ENCODE peak calls at places on chromosomes 13 and 19, in four cellular contexts. J, O, T and U are unnamed samples.

GRCh38 chr13:75055296-75055695 is 426.7 kb downstream of the TBC1D4 start:
- DNase-seq in O (no peak), J (no peak), T (no peak), U (no peak)

GRCh38 chr19:19615086-19615485 is 3.4 kb downstream of the PBX4 start:
- DNase-seq in O (no peak), J (no peak), T (no peak), U (no peak)

GRCh38 chr13:109271991-109272454 is 514.4 kb downstream of the IRS2 start:
- DNase-seq in O (no peak), J (no peak), T (no peak), U (no peak)

GRCh38 chr13:98998831-98999634 is 21.2 kb upstream of the DOCK9 start:
- DNase-seq in T (peak; percentile 21), J (no peak), O (no peak), U (no peak)

GRCh38 chr19:33473644-33474305 is 47.8 kb downstream of the PEPD start:
- DNase-seq in O (no peak), T (no peak), J (no peak), U (no peak)

GRCh38 chr13:48750588-48751383 is 97.1 kb downstream of the CYSLTR2 start:
- DNase-seq in O (peak; percentile 24), J (no peak), T (no peak), U (no peak)

GRCh38 chr19:58157045-58157728 is 6.6 kb upstream of the ZNF329 start:
- DNase-seq in T (no peak), O (no peak), J (no peak), U (no peak)

GRCh38 chr19:28394705-28395104 is 818.2 kb downstream of the UQCRFS1 start:
- DNase-seq in T (no peak), J (peak; percentile 2), O (no peak), U (no peak)

GRCh38 chr13:62250501-62251175 is 835.0 kb upstream of the PCDH20 start:
- DNase-seq in O (no peak), T (no peak), J (no peak), U (no peak)

GRCh38 chr19:40630571-40631160 is 29.5 kb downstream of the LTBP4 start:
- DNase-seq in O (no peak), J (no peak), T (no peak), U (no peak)

GRCh38 chr19:1474011-1474764 is 4.8 kb downstream of the C19orf25 start:
- DNase-seq in O (no peak), J (no peak), T (no peak), U (peak; percentile 71)

GRCh38 chr19:17883627-17884413 is 12.1 kb downstream of the SLC5A5 start:
- DNase-seq in O (no peak), J (no peak), T (no peak), U (no peak)

GRCh38 chr13:37143901-37144300 is 38.4 kb upstream of the CSNK1A1L start:
- DNase-seq in T (no peak), J (no peak), O (no peak), U (no peak)

GRCh38 chr19:6587998-6588507 is 2.9 kb downstream of the CD70 start:
- DNase-seq in T (no peak), O (no peak), J (no peak), U (no peak)

GRCh38 chr13:66509176-66509575 is 721.0 kb downstream of the PCDH9 start:
- DNase-seq in O (no peak), J (no peak), T (no peak), U (no peak)

GRCh38 chr19:46994141-46994686 is 25.4 kb upstream of the NPAS1 start:
- DNase-seq in T (no peak), J (no peak), O (no peak), U (no peak)

GRCh38 chr19:13181747-13182388 is 31.7 kb downstream of the IER2 start:
- DNase-seq in T (no peak), O (peak; percentile 79), J (peak; percentile 38), U (peak; percentile 35)

GRCh38 chr13:84962141-84962750 is 837.0 kb downstream of the SLITRK6 start:
- DNase-seq in J (no peak), T (no peak), O (no peak), U (no peak)

GRCh38 chr13:102948006-102948405 is 102.2 kb downstream of the ERCC5 start:
- DNase-seq in J (peak; percentile 13), T (no peak), O (no peak), U (no peak)

GRCh38 chr19:6516659-6517291 is 14.1 kb upstream of the TNFSF9 start:
- DNase-seq in T (peak; percentile 84), O (peak; percentile 93), J (peak; percentile 56), U (peak; percentile 83)

GRCh38 chr13:93344048-93344447 is 117.4 kb downstream of the GPC6 start:
- DNase-seq in O (no peak), T (no peak), J (no peak), U (no peak)

GRCh38 chr13:107834268-107834667 is 381.1 kb downstream of the LIG4 start:
- DNase-seq in O (no peak), T (no peak), J (no peak), U (no peak)

GRCh38 chr19:55212447-55212846 is 3.1 kb upstream of the PTPRH start:
- DNase-seq in O (peak; percentile 67), J (no peak), T (no peak), U (no peak)

GRCh38 chr19:46759817-46760333 is 13.6 kb upstream of the STRN4 start:
- DNase-seq in O (no peak), T (no peak), J (no peak), U (no peak)

GRCh38 chr19:7327802-7328201 is 20.9 kb upstream of the ARHGEF18 start:
- DNase-seq in J (no peak), O (no peak), T (no peak), U (no peak)

GRCh38 chr19:37217533-37217854 is 520 bp upstream of the ZNF383 start:
- DNase-seq in T (no peak), J (no peak), O (no peak), U (no peak)

GRCh38 chr13:110269509-110270185 is 37.3 kb downstream of the COL4A1 start:
- DNase-seq in J (no peak), O (no peak), T (no peak), U (no peak)

GRCh38 chr13:43271152-43271551 is 247.8 kb downstream of the DNAJC15 start:
- DNase-seq in O (no peak), T (no peak), J (no peak), U (no peak)

GRCh38 chr13:89514534-89515312 is 1832.8 kb upstream of the MIR17HG start:
- DNase-seq in O (no peak), J (peak; percentile 76), T (no peak), U (no peak)

GRCh38 chr13:27631156-27631555 is 9.5 kb downstream of the POLR1D start:
- DNase-seq in O (no peak), J (no peak), T (no peak), U (no peak)

GRCh38 chr19:8451885-8452284 is 7.1 kb downstream of the HNRNPM start:
- DNase-seq in O (no peak), T (no peak), J (no peak), U (no peak)

GRCh38 chr13:81821259-81821658 is 1480.3 kb upstream of the SPRY2 start:
- DNase-seq in T (no peak), J (no peak), O (no peak), U (no peak)

GRCh38 chr19:50659318-50660082 is 10.3 kb downstream of the C19orf81 start:
- DNase-seq in J (peak; percentile 26), T (no peak), O (no peak), U (no peak)

GRCh38 chr13:110216403-110217041 is 90.4 kb downstream of the COL4A1 start:
- DNase-seq in J (no peak), O (no peak), T (no peak), U (no peak)

GRCh38 chr13:95650691-95651090 is 6.2 kb upstream of the DZIP1 start:
- DNase-seq in J (no peak), O (no peak), T (no peak), U (no peak)

GRCh38 chr19:12779162-12779993 is 4.0 kb upstream of the HOOK2 start:
- DNase-seq in T (no peak), O (peak; percentile 46), J (peak; percentile 58), U (peak; percentile 13)

GRCh38 chr13:72295173-72295572 is 428.2 kb upstream of the DACH1 start:
- DNase-seq in O (no peak), J (no peak), T (no peak), U (no peak)